ENCODE peak calls at places on chromosomes 12 and 14, in four cellular contexts. Y is PC-9, M is HFFc6, E is AG04450. W is an unnamed sample.

GRCh38 chr12:6734506-6735082 is 10.7 kb downstream of the COPS7A start:
- DNase-seq in Y (no peak), M (no peak), E (no peak), W (no peak)

GRCh38 chr12:53652366-53652765 is 23.5 kb downstream of the ATP5MC2 start:
- DNase-seq in Y (no peak), M (no peak), E (no peak), W (no peak)

GRCh38 chr12:10956085-10956484 is 17.0 kb upstream of the TAS2R14 start:
- DNase-seq in Y (no peak), M (no peak), E (no peak), W (no peak)

GRCh38 chr12:25276199-25276937 is 25.6 kb upstream of the KRAS start:
- DNase-seq in Y (peak; percentile 79), M (peak; percentile 82), E (peak; percentile 88), W (peak; percentile 49)

GRCh38 chr12:124386661-124387509 is 92.0 kb downstream of the RFLNA start:
- DNase-seq in Y (peak; percentile 48), M (no peak), E (no peak), W (no peak)

GRCh38 chr12:121611306-121611705 is 15.0 kb upstream of the ORAI1 start:
- DNase-seq in Y (no peak), M (no peak), E (no peak), W (no peak)

GRCh38 chr14:61304678-61305077 is 16.7 kb upstream of the PRKCH start:
- DNase-seq in Y (no peak), M (no peak), E (no peak), W (no peak)

GRCh38 chr12:34188974-34189373 is 166.7 kb downstream of the ALG10 start:
- DNase-seq in Y (no peak), M (no peak), E (no peak), W (no peak)

GRCh38 chr14:64801800-64802199 is 77.9 kb downstream of the SPTB start:
- DNase-seq in Y (peak; percentile 34), M (peak; percentile 12), E (no peak), W (no peak)

GRCh38 chr14:81302613-81303012 is 81.9 kb upstream of the GTF2A1 start:
- DNase-seq in Y (no peak), M (no peak), E (no peak), W (no peak)
- TF ChIP-seq CTCF in Y (no peak), M (no peak), E (no peak), W (no peak)

GRCh38 chr12:43957732-43958131 is 121.9 kb downstream of the TMEM117 start:
- DNase-seq in Y (peak; percentile 10), M (peak; percentile 62), E (peak; percentile 15), W (peak; percentile 16)
- TF ChIP-seq CTCF in Y (peak; percentile 70), M (peak; percentile 78), E (peak; percentile 59), W (peak; percentile 49)

DNA sequence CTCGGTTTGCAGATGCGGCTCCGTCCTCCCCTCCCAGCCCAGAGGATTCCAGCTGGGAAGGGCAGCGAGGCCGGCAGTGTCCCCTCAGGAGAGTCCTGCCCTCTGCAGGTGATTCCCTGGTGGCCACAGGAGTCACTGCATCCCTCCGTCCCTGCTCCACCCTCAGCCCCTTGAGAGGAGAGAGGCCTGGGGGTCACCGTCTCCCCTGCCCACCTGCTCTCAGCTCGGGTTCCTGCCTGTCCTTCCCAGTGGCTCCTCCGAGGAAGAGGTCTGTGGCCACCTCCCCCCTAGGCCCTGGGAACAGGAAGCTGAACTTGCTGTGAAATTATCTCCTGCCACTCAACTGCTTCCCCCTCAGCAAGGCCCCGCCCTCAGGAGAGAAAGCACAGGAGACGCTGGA is 12.9 kb upstream of the GALNT9 start:
- DNase-seq in Y (peak; percentile 25), M (no peak), E (no peak), W (no peak)
- TF ChIP-seq CTCF in Y (peak; percentile 56), M (peak; percentile 57), E (no peak), W (no peak)

GRCh38 chr14:81211844-81212243 is 8.9 kb downstream of the GTF2A1 start:
- DNase-seq in Y (no peak), M (peak; percentile 30), E (no peak), W (no peak)
- TF ChIP-seq CTCF in Y (peak; percentile 33), M (peak; percentile 70), E (peak; percentile 41), W (peak; percentile 38)

GRCh38 chr12:107402041-107403022 is 283.3 kb upstream of the PWP1 start:
- DNase-seq in Y (peak; percentile 69), M (peak; percentile 25), E (no peak), W (no peak)
- TF ChIP-seq CTCF in Y (peak; percentile 79), M (peak; percentile 70), E (peak; percentile 82), W (peak; percentile 71)

GRCh38 chr12:117231750-117232149 is 41.5 kb upstream of the FBXO21 start:
- DNase-seq in Y (no peak), M (no peak), E (no peak), W (no peak)
- TF ChIP-seq CTCF in Y (no peak), M (peak; percentile 37), E (no peak), W (no peak)